ENCODE peak calls at places on chromosomes 1 and 21, in six cellular contexts. I is right atrium auricular region, H is fibroblast of lung, R is coronary artery, J is heart right ventricle, T is astrocyte of the spinal cord. Z is an unnamed sample.

GRCh38 chr1:231796141-231796540 is 169.6 kb downstream of the DISC1 start:
- DNase-seq in I (no peak), H (no peak), R (no peak), J (no peak), T (no peak), Z (no peak)

GRCh38 chr1:214637722-214638473 is 34.9 kb downstream of the CENPF start:
- DNase-seq in I (no peak), H (peak), R (no peak), J (no peak), T (peak), Z (no peak)

GRCh38 chr1:160860840-160861505 is 1.7 kb downstream of the CD244 start:
- DNase-seq in I (no peak), H (no peak), R (no peak), J (no peak), T (no peak), Z (no peak)

GRCh38 chr1:58443986-58444603 is 102.4 kb downstream of the OMA1 start:
- DNase-seq in I (no peak), H (peak), R (no peak), J (no peak), T (no peak), Z (no peak)

GRCh38 chr1:9787702-9788101 is 36.1 kb downstream of the CLSTN1 start:
- DNase-seq in I (no peak), H (no peak), R (no peak), J (no peak), T (no peak), Z (no peak)

GRCh38 chr1:159922499-159923202 is 2.7 kb downstream of the TAGLN2 start:
- DNase-seq in I (no peak), H (peak), R (no peak), J (peak), T (no peak), Z (peak)

GRCh38 chr1:72757843-72758242 is 475.5 kb upstream of the NEGR1 start:
- DNase-seq in I (no peak), H (no peak), R (no peak), J (no peak), T (no peak), Z (no peak)

GRCh38 chr1:216531308-216532239 is 108.3 kb upstream of the USH2A start:
- DNase-seq in I (no peak), H (peak), R (no peak), J (no peak), T (peak), Z (peak)

GRCh38 chr1:172909606-172910326 is 141.0 kb downstream of the TNFSF18 start:
- DNase-seq in I (no peak), H (peak), R (no peak), J (no peak), T (peak), Z (peak)

GRCh38 chr1:245016700-245017099 is 138.1 kb upstream of the KIF26B start:
- DNase-seq in I (no peak), H (no peak), R (no peak), J (no peak), T (no peak), Z (no peak)

GRCh38 chr1:169200319-169200718 is 93.8 kb downstream of the ATP1B1 start:
- DNase-seq in I (no peak), H (no peak), R (no peak), J (no peak), T (no peak), Z (no peak)

GRCh38 chr1:200780545-200781444 is 42.1 kb downstream of the CAMSAP2 start:
- DNase-seq in I (no peak), H (peak), R (no peak), J (no peak), T (peak), Z (peak)

GRCh38 chr1:2345297-2346075 is 45.9 kb downstream of the MORN1 start:
- DNase-seq in I (no peak), H (no peak), R (no peak), J (peak), T (no peak), Z (no peak)

GRCh38 chr21:17925900-17926299 is 106.7 kb upstream of the C21orf91 start:
- DNase-seq in I (no peak), H (peak), R (no peak), J (no peak), T (peak), Z (no peak)

GRCh38 chr21:34073749-34074282 is 438 bp downstream of the MRPS6 start:
- DNase-seq in I (no peak), H (no peak), R (no peak), J (peak), T (no peak), Z (peak)

GRCh38 chr1:185159966-185160365 is 3.0 kb downstream of the SWT1 start:
- DNase-seq in I (no peak), H (peak), R (no peak), J (no peak), T (no peak), Z (no peak)

GRCh38 chr1:24535021-24535424 is 20.9 kb upstream of the NCMAP start:
- DNase-seq in I (no peak), H (no peak), R (no peak), J (no peak), T (no peak), Z (no peak)

GRCh38 chr21:33931799-33932390 is 16.3 kb upstream of the ATP5PO start:
- DNase-seq in I (no peak), H (no peak), R (no peak), J (no peak), T (no peak), Z (no peak)

GRCh38 chr1:213414346-213414745 is 363.3 kb downstream of the RPS6KC1 start:
- DNase-seq in I (no peak), H (no peak), R (no peak), J (no peak), T (no peak), Z (no peak)

GRCh38 chr1:8439015-8439702 is 121.2 kb downstream of the SLC45A1 start:
- DNase-seq in I (peak), H (peak), R (no peak), J (peak), T (peak), Z (peak)

GRCh38 chr1:171738921-171739320 is 2.9 kb downstream of the VAMP4 start:
- DNase-seq in I (no peak), H (peak), R (no peak), J (no peak), T (no peak), Z (peak)

GRCh38 chr1:2300004-2300771 is 72.1 kb downstream of the SKI start:
- DNase-seq in I (no peak), H (no peak), R (no peak), J (no peak), T (no peak), Z (no peak)

GRCh38 chr1:152886758-152887409 is 8.8 kb downstream of the SMCP start:
- DNase-seq in I (no peak), H (no peak), R (no peak), J (no peak), T (no peak), Z (no peak)

GRCh38 chr1:46830665-46831322 is 31.9 kb downstream of the CYP4B1 start:
- DNase-seq in I (no peak), H (no peak), R (no peak), J (no peak), T (no peak), Z (no peak)

GRCh38 chr1:11730429-11730861 is 5.5 kb upstream of the AGTRAP start:
- DNase-seq in I (no peak), H (no peak), R (no peak), J (no peak), T (no peak), Z (peak)

GRCh38 chr1:31831397-31832378 is 15.9 kb upstream of the SPOCD1 start:
- DNase-seq in I (no peak), H (peak), R (no peak), J (no peak), T (no peak), Z (peak)

GRCh38 chr1:228903573-228904122 is 168.4 kb downstream of the RHOU start:
- DNase-seq in I (no peak), H (peak), R (no peak), J (no peak), T (peak), Z (peak)

GRCh38 chr1:212457740-212458338 is 25.1 kb downstream of the NENF start:
- DNase-seq in I (no peak), H (peak), R (no peak), J (no peak), T (peak), Z (peak)

GRCh38 chr1:90443340-90443739 is 273.8 kb downstream of the BARHL2 start:
- DNase-seq in I (no peak), H (no peak), R (no peak), J (no peak), T (no peak), Z (no peak)

GRCh38 chr1:172390620-172391491 is 29.6 kb upstream of the C1orf105 start:
- DNase-seq in I (no peak), H (no peak), R (no peak), J (no peak), T (no peak), Z (peak)

GRCh38 chr1:210089848-210090247 is 142.7 kb upstream of the SERTAD4 start:
- DNase-seq in I (no peak), H (no peak), R (no peak), J (no peak), T (no peak), Z (no peak)

GRCh38 chr1:6287431-6287886 is 26.6 kb upstream of the GPR153 start:
- DNase-seq in I (no peak), H (no peak), R (no peak), J (no peak), T (no peak), Z (no peak)

GRCh38 chr1:212247179-212247721 is 38.0 kb upstream of the PPP2R5A start:
- DNase-seq in I (no peak), H (peak), R (no peak), J (no peak), T (peak), Z (peak)

DNA sequence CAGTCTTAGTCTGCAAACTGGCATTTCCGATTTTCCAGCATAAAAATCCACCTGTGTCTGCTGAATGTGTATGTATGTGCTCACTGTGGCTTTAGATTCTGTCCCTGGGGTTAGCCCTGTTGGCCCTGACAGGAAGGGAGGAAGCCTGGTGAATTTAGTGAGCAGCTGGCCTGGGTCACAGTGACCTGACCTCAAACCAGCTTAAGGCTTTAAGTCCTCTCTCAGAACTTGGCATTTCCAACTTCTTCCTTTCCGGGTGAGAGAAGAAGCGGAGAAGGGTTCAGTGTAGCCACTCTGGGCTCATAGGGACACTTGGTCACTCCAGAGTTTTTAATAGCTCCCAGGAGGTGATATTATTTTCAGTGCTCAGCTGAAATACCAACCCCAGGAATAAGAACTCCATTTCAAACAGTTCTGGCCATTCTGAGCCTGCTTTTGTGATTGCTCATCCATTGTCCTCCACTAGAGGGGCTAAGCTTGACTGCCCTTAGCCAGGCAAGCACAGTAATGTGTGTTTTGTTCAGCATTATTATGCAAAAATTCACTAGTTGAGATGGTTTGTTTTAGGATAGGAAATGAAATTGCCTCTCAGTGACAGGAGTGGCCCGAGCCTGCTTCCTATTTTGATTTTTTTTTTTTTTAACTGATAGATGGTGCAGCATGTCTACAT is 2.5 kb upstream of the OLFML3 start:
- DNase-seq in I (no peak), H (peak), R (no peak), J (no peak), T (peak), Z (peak)
- TF ChIP-seq CTCF in I (no peak), H (peak), R (no peak), J (peak), T (peak), Z (peak)

DNA sequence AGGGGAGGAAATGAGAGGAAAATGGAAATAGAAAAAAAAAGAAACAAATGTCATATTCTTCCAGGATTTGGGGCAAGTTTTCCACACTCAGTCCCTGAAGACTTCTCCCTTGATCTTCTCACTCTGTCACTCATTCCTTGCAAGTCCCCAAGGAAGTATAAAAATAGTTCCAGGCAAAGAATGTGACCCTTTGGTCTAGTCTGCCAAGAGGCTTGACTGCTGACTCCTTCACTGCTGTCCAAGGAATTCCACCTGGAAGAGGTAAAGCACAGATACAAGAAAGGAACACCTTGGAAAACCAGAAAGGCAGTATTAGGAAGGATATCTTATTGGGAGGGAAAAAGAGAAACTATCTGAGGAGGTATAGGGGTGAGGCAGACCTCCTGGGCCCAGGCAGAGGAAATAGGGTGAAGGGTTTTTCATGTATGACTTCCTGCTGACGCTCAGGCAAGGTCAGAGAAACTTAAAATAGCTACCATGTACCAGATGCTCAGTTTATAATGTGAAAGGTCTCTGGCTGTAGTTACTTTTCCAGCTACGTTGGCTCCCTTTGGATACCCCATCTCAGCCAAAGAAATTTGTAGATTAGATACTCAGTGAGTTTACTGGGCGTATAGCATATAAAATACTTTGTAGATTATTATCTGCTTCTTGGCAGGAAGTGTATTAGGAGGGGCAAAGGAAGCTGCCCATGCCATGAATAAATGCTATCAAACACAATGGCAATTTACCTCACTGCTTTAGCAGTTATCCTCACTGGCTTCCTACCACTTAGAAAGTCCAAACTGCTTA is 2.0 kb upstream of the GJA5 start:
- DNase-seq in I (no peak), H (no peak), R (no peak), J (no peak), T (no peak), Z (no peak)
- H3K4me3 ChIP-seq in I (no peak), H (no peak), R (no peak), J (no peak), T (no peak), Z (no peak)

DNA sequence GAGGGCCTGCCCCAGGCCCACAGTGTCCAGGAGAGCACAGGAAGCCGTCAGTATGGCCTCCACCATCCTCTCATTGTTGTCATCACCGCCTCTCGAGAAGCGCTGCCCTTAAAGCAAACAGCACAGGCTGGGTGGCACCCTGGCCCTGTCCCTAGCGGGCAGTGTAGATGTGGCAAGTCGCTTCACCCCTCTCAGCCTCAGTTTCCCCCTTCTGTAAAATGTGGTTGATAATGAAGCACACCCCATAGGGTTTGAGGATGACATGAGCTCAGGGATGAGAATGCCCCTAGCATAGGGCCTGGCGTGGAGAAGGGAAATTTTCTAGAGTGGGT is 13.4 kb downstream of the PLA2G2F start:
- DNase-seq in I (no peak), H (no peak), R (no peak), J (no peak), T (no peak), Z (no peak)
- TF ChIP-seq CTCF in I (peak), H (no peak), R (no peak), J (peak), T (no peak), Z (no peak)

DNA sequence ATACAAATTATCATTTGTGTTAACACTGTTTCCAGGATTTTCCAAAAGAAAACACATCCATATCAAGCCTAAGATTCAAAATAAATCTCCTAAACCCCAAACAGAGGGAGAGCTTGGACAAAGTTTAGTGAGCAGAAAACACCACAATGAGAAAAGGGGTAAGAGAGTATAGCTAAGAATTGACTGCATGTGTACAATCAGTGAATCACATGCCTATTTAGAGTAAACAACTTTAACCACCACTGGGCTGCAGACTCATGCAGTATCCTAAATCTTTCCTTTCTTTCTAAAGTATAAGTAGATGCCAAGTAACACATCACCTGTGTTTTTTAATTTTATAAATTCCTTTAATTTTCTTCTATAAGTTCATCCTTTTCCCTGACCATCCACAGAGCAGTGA is 93.3 kb downstream of the VAV3 start:
- DNase-seq in I (no peak), H (no peak), R (no peak), J (no peak), T (no peak), Z (no peak)
- H3K4me3 ChIP-seq in I (no peak), H (no peak), R (no peak), J (no peak), T (no peak), Z (no peak)

GRCh38 chr1:203778789-203779188 is 13.8 kb downstream of the LAX1 start:
- DNase-seq in I (no peak), H (no peak), R (no peak), J (no peak), T (no peak), Z (no peak)

GRCh38 chr1:203777596-203777995 is 12.6 kb downstream of the LAX1 start:
- DNase-seq in I (no peak), H (no peak), R (no peak), J (no peak), T (no peak), Z (no peak)

GRCh38 chr1:203772836-203773235 is 7.9 kb downstream of the LAX1 start:
- DNase-seq in I (no peak), H (no peak), R (no peak), J (no peak), T (no peak), Z (no peak)

GRCh38 chr1:203771901-203772301 is 6.9 kb downstream of the LAX1 start:
- DNase-seq in I (no peak), H (no peak), R (no peak), J (no peak), T (no peak), Z (peak)

GRCh38 chr1:203776636-203777035 is 11.7 kb downstream of the LAX1 start:
- DNase-seq in I (no peak), H (no peak), R (no peak), J (no peak), T (no peak), Z (no peak)
- TF ChIP-seq CTCF in I (no peak), H (no peak), R (no peak), J (peak), T (peak), Z (no peak)

DNA sequence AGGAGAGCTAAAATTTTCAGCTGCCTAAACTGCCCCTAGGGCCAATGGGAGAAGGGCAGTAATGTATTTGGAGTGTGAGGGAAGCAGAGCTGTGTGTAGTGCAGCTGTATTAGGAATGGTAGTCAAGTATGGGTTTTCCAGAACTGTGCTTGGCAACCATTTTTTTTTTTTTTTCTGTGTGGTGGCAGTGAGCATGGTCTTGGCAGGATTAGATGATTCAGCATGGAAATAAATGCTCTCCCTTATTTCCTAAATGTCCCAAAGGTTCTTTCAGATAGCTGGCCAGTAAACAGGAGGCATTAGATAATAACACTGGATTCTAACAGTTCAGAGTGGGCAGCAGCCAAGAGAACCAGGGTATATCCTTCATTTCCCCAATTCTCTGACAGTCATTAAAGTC is 81.7 kb downstream of the NDUFS5 start:
- DNase-seq in I (no peak), H (no peak), R (no peak), J (no peak), T (no peak), Z (no peak)
- H3K4me3 ChIP-seq in I (no peak), H (peak), R (peak), J (no peak), T (peak), Z (no peak)

DNA sequence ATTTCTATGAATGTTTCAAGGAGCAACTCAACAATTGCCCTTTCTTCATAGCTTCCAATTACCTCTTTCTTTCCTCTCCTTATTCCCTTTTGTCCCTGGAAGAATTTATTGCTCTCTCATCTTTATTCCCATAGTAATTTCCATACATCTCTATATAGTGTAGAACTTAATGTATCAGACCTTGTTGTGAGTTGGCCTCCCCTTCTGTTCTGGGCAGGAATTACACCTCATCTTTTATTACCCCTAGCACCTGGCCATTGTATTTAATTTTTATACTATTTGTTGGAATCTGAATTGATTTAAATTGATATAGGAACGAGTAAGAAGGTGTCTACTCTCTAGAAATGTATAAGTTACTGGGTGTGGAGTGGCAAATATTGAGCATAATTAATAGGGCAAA is 114.5 kb downstream of the CACHD1 start:
- DNase-seq in I (no peak), H (no peak), R (no peak), J (no peak), T (no peak), Z (peak)
- TF ChIP-seq CTCF in I (no peak), H (peak), R (no peak), J (no peak), T (peak), Z (peak)

GRCh38 chr21:43985690-43986251 is 26.3 kb upstream of the TRAPPC10 start:
- DNase-seq in I (no peak), H (no peak), R (no peak), J (no peak), T (no peak), Z (no peak)
- H3K4me3 ChIP-seq in I (no peak), H (no peak), R (no peak), J (no peak), T (no peak), Z (no peak)